ENCODE peak calls at places on chromosomes 1 and 21, in five cellular contexts. Y is C1 segment of cervical spinal cord, D is activated T-cell treated with anti-CD3 and anti-CD28 coated beads for 1 hour, O is GM12865, M is Caki2. A is an unnamed sample.

GRCh38 chr1:160633330-160633903 is 13.4 kb downstream of the SLAMF1 start:
- DNase-seq in Y (no peak), D (no peak), O (peak; percentile 45), M (no peak), A (no peak)

GRCh38 chr1:84800090-84801073 is 92.6 kb downstream of the LPAR3 start:
- DNase-seq in Y (no peak), D (no peak), O (no peak), M (no peak), A (no peak)

GRCh38 chr21:44291936-44292811 is 6.5 kb downstream of the AIRE start:
- DNase-seq in Y (no peak), D (no peak), O (no peak), M (no peak), A (no peak)

GRCh38 chr1:44545961-44546360 is 128.3 kb downstream of the TMEM53 start:
- DNase-seq in Y (no peak), D (no peak), O (no peak), M (no peak), A (no peak)

GRCh38 chr1:82485591-82486369 is 685.0 kb downstream of the ADGRL2 start:
- DNase-seq in Y (no peak), D (no peak), O (no peak), M (peak; percentile 66), A (no peak)

GRCh38 chr1:227888404-227889046 is 59.2 kb downstream of the WNT9A start:
- DNase-seq in Y (no peak), D (no peak), O (no peak), M (no peak), A (no peak)

GRCh38 chr1:182875889-182876288 is 36.7 kb downstream of the DHX9 start:
- DNase-seq in Y (no peak), D (no peak), O (no peak), M (no peak), A (no peak)

GRCh38 chr1:38848069-38848468 is 11.5 kb downstream of the RRAGC start:
- DNase-seq in Y (no peak), D (no peak), O (peak; percentile 19), M (no peak), A (no peak)

GRCh38 chr1:194069168-194069830 is 882.9 kb upstream of the B3GALT2 start:
- DNase-seq in Y (no peak), D (no peak), O (no peak), M (no peak), A (no peak)

GRCh38 chr1:155479205-155479604 is 83.4 kb downstream of the ASH1L start:
- DNase-seq in Y (no peak), D (no peak), O (no peak), M (peak; percentile 44), A (no peak)

GRCh38 chr1:37602750-37603694 is 7.3 kb upstream of the GNL2 start:
- DNase-seq in Y (no peak), D (peak; percentile 12), O (peak; percentile 57), M (peak; percentile 10), A (no peak)

GRCh38 chr1:192809286-192810252 is 730 bp downstream of the RGS2 start:
- DNase-seq in Y (no peak), D (peak; percentile 17), O (peak; percentile 18), M (no peak), A (no peak)

GRCh38 chr1:221827307-221827642 is 85.4 kb upstream of the DUSP10 start:
- DNase-seq in Y (no peak), D (no peak), O (no peak), M (no peak), A (no peak)

GRCh38 chr21:45136927-45137611 is 62.7 kb downstream of the ADARB1 start:
- DNase-seq in Y (no peak), D (peak; percentile 60), O (peak; percentile 76), M (peak; percentile 63), A (no peak)

GRCh38 chr1:11704226-11704619 is 12.7 kb downstream of the DRAXIN start:
- DNase-seq in Y (no peak), D (no peak), O (no peak), M (no peak), A (no peak)

GRCh38 chr1:40965531-40965930 is 14.0 kb upstream of the CTPS1 start:
- DNase-seq in Y (no peak), D (no peak), O (no peak), M (no peak), A (no peak)

GRCh38 chr1:230156536-230156935 is 89.5 kb downstream of the GALNT2 start:
- DNase-seq in Y (no peak), D (no peak), O (no peak), M (no peak), A (no peak)

GRCh38 chr1:112110031-112110430 is 120.6 kb upstream of the KCND3 start:
- DNase-seq in Y (no peak), D (no peak), O (no peak), M (no peak), A (no peak)

GRCh38 chr1:232226197-232226681 is 403.7 kb downstream of the SIPA1L2 start:
- DNase-seq in Y (no peak), D (no peak), O (peak; percentile 29), M (no peak), A (no peak)

GRCh38 chr1:38615680-38616079 is 243.9 kb downstream of the RRAGC start:
- DNase-seq in Y (no peak), D (no peak), O (peak; percentile 11), M (no peak), A (no peak)